ENCODE peak calls at places on chromosome 17, in nine cellular contexts. X is GM23338, Z is right lobe of liver, F is fibroblast of lung, W is IMR-90, E is pancreas, U is upper lobe of right lung, K is heart right ventricle, M is tibial artery. A is an unnamed sample.

GRCh38 chr17:57349533-57350227 is 93.4 kb downstream of the MSI2 start:
- DNase-seq in E (no peak), W (peak), U (no peak), F (no peak), X (no peak), M (no peak), Z (no peak), K (no peak), A (no peak)

GRCh38 chr17:63435681-63436522 is 10.2 kb downstream of the CYB561 start:
- DNase-seq in F (no peak), W (no peak), M (no peak), U (peak), E (peak), K (no peak), Z (no peak), X (peak), A (no peak)

GRCh38 chr17:38786372-38786771 is 13.0 kb downstream of the PIP4K2B start:
- DNase-seq in U (no peak), E (no peak), X (no peak), W (no peak), F (no peak), M (no peak), Z (no peak), K (no peak), A (no peak)

GRCh38 chr17:78253946-78254672 is 22.7 kb downstream of the TMEM235 start:
- DNase-seq in M (peak), K (peak), Z (peak), X (peak), F (peak), E (peak), W (peak), U (peak), A (peak)

GRCh38 chr17:73546770-73547345 is 97.4 kb downstream of the SDK2 start:
- DNase-seq in E (peak), F (no peak), K (no peak), Z (peak), W (no peak), X (peak), U (peak), M (peak), A (no peak)

GRCh38 chr17:51371732-51372151 is 111.4 kb downstream of the UTP18 start:
- DNase-seq in F (peak), M (peak), Z (peak), W (peak), U (no peak), K (peak), E (no peak), X (peak), A (peak)

GRCh38 chr17:4645642-4646041 is 4.2 kb upstream of the ALOX15 start:
- DNase-seq in M (no peak), U (peak), F (no peak), W (no peak), X (no peak), Z (no peak), E (no peak), K (no peak), A (no peak)

GRCh38 chr17:78903101-78903779 is at the start of gene CEP295NL:
- DNase-seq in F (peak), E (no peak), W (peak), X (peak), Z (no peak), U (no peak), K (no peak), M (no peak), A (no peak)

GRCh38 chr17:12744298-12744697 is 45.0 kb upstream of the ARHGAP44 start:
- DNase-seq in W (peak), M (no peak), X (no peak), K (peak), U (no peak), F (peak), Z (no peak), E (no peak), A (no peak)

GRCh38 chr17:12118617-12119016 is 97.9 kb downstream of the MAP2K4 start:
- DNase-seq in M (no peak), U (no peak), F (no peak), W (peak), E (no peak), Z (no peak), K (no peak), X (no peak), A (no peak)

GRCh38 chr17:77391668-77392375 is 251.1 kb downstream of the SEC14L1 start:
- DNase-seq in W (peak), X (peak), E (peak), M (peak), K (no peak), U (no peak), F (peak), Z (no peak), A (no peak)

GRCh38 chr17:75034236-75034908 is 12.4 kb downstream of the ATP5PD start:
- DNase-seq in E (peak), F (peak), M (peak), X (peak), U (peak), W (peak), Z (peak), K (peak), A (peak)

GRCh38 chr17:51119415-51120356 is 982 bp downstream of the SPAG9 start:
- DNase-seq in W (peak), F (peak), E (peak), K (peak), U (peak), M (peak), Z (peak), X (peak), A (peak)

GRCh38 chr17:12545877-12546513 is 119.7 kb upstream of the MYOCD start:
- DNase-seq in X (peak), E (no peak), U (no peak), W (peak), F (peak), Z (no peak), K (peak), M (peak), A (peak)

GRCh38 chr17:80753946-80754345 is 209.3 kb downstream of the RPTOR start:
- DNase-seq in U (no peak), Z (no peak), W (no peak), K (no peak), M (no peak), F (no peak), E (no peak), X (no peak), A (no peak)

GRCh38 chr17:64084086-64084939 is 45.6 kb downstream of the ERN1 start:
- DNase-seq in K (no peak), E (no peak), M (peak), W (peak), U (no peak), Z (no peak), X (peak), F (peak), A (no peak)

GRCh38 chr17:73378974-73379470 is 67.2 kb upstream of the CDC42EP4 start:
- DNase-seq in K (no peak), M (no peak), W (no peak), F (no peak), Z (no peak), X (no peak), U (no peak), E (peak), A (no peak)

GRCh38 chr17:58303981-58304734 is 23.4 kb upstream of the MPO start:
- DNase-seq in W (peak), F (peak), K (no peak), X (peak), E (peak), M (peak), U (peak), Z (no peak), A (no peak)

GRCh38 chr17:52789829-52790228 is 631.3 kb upstream of the CA10 start:
- DNase-seq in K (no peak), X (no peak), M (no peak), U (no peak), Z (no peak), W (no peak), F (no peak), E (no peak), A (no peak)

GRCh38 chr17:59840908-59841666 is 51.7 kb downstream of the TUBD1 start:
- DNase-seq in M (no peak), K (no peak), E (no peak), F (peak), X (no peak), W (peak), Z (no peak), U (no peak), A (no peak)

GRCh38 chr17:80363518-80364090 is 51.4 kb upstream of the ENDOV start:
- DNase-seq in Z (no peak), X (no peak), U (no peak), E (peak), F (no peak), M (peak), K (no peak), W (no peak), A (no peak)

GRCh38 chr17:45231481-45232116 is 9.9 kb downstream of the FMNL1 start:
- DNase-seq in E (peak), M (no peak), F (no peak), X (peak), Z (no peak), K (no peak), U (no peak), W (no peak), A (no peak)

GRCh38 chr17:58330544-58330996 is 2.0 kb upstream of the TSPOAP1 start:
- DNase-seq in E (no peak), M (no peak), U (no peak), Z (no peak), W (no peak), F (no peak), X (no peak), K (no peak), A (no peak)

GRCh38 chr17:32483451-32484019 is 3.3 kb upstream of the CDK5R1 start:
- DNase-seq in X (peak), M (peak), E (no peak), U (peak), Z (peak), K (peak), W (peak), F (peak), A (peak)

GRCh38 chr17:71378741-71379140 is 742.1 kb upstream of the SOX9 start:
- DNase-seq in X (no peak), Z (no peak), M (no peak), F (no peak), E (no peak), K (no peak), U (no peak), W (no peak), A (no peak)

GRCh38 chr17:57784226-57784895 is 39.3 kb upstream of the CCDC182 start:
- DNase-seq in W (no peak), Z (no peak), F (no peak), X (no peak), E (no peak), M (no peak), K (no peak), U (no peak), A (no peak)

DNA sequence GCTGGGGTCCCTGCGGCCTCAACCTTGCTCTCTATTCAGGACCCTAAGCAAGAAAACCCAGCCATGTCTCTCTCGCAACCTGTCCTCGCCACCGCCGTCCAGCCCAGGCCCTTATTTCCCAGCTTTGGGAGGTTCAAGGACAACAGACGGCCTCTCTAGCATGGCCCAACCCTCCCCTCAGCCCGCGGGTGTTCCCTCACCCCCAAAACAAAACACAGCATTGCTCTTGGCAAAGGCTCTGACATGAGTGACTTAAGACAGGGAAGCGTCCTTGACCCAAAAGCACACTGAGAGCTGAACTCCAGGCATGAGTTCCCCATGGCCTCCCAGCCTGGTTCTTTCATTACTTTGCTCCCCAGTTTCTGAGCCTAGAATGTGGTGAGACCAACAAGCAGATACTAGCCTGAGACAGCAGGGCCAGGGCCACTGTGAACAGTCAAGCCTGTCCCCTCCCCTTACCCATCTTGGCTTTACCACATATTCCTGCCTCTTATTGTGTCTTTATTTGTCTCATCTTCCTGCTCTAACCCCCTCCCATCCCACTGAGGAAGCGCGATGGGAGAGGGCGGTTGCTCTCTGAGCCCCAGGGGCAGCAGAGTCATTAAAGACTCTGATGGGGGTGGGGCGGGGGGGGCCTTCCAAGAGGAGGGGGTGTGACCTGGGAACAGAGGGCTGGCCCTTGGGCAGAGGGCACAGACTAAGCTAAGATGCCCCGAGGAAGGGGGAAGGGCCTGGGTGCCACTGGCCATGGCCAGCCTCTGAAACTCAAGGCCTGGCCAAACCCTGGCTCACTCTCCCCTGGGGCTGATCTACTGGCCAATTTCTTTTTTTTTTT is 11.8 kb downstream of the SREBF1 start:
- DNase-seq in M (peak), W (no peak), Z (no peak), K (no peak), E (peak), X (peak), U (no peak), F (no peak), A (no peak)
- H3K27ac ChIP-seq in M (peak), W (peak), Z (peak), K (peak), E (peak), X (peak), U (peak), F (peak), A (peak)

DNA sequence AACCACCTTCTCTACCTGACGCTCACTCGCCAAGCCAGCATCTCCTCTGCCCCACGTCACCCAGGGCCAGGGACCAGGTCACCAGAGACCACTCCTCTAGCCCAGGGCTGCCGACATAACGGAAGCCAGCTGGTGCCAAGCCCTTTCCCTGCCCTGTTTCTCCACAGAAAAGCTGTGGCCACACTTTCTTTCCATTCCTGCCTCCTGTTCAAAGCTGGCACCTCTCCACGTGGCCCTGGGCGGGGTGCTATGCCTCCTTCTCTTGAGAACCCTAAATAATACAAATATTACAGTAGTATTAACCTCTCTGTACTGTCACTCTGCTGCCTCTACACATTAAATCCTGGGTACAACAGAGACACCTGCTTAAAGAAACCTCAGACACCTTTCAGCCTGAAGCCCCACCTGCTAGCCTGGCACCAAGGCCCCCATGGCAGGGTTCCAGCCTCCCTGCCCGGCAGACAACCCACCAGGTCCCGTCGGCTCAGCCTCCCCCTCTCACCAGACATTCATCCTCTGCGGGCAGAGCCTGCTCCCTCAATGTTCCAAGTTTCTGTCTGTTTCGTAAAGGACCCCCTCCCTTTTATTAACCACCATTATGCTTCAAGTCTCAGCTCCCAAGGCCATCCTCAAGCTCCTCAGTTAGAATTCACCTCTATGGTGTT is 62.3 kb downstream of the TIMM22 start:
- DNase-seq in W (no peak), F (no peak), M (no peak), K (no peak), U (no peak), Z (no peak), E (peak), X (no peak), A (no peak)
- H3K27ac ChIP-seq in W (no peak), F (no peak), M (no peak), K (no peak), U (no peak), Z (no peak), E (no peak), X (no peak), A (no peak)

GRCh38 chr17:69592692-69593350 is 178.3 kb downstream of the MAP2K6 start:
- DNase-seq in E (no peak), U (no peak), K (no peak), X (no peak), F (peak), M (no peak), Z (no peak), W (peak), A (no peak)
- H3K27ac ChIP-seq in E (no peak), U (no peak), K (no peak), X (no peak), F (no peak), M (no peak), Z (no peak), W (peak), A (no peak)

DNA sequence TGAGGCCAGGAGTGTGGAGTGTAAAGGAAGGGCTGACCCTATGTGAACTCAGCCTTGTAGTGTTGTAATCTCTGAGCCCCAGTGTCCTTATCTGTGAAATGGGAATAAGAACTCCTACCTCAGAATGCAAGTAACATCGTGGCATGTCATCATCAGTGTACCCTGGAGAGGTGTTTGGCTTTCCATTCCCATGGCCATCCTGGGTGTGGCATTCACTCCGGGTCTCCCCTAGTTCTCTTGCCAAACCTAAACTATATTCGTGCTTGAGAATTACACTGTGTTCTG is 1.9 kb downstream of the NXPH3 start:
- DNase-seq in E (no peak), U (no peak), F (no peak), X (no peak), K (no peak), W (no peak), M (no peak), Z (no peak), A (no peak)
- H3K27ac ChIP-seq in E (no peak), U (peak), F (no peak), X (no peak), K (peak), W (no peak), M (peak), Z (no peak), A (no peak)

GRCh38 chr17:67156269-67157199 is 88.5 kb downstream of the HELZ start:
- DNase-seq in M (no peak), E (no peak), F (peak), K (no peak), U (no peak), W (peak), Z (no peak), X (peak), A (no peak)
- H3K27ac ChIP-seq in M (no peak), E (no peak), F (no peak), K (no peak), U (no peak), W (no peak), Z (no peak), X (no peak), A (no peak)

GRCh38 chr17:76363107-76363801 is 9.5 kb upstream of the PRPSAP1 start:
- DNase-seq in X (no peak), E (no peak), M (no peak), Z (no peak), F (no peak), K (no peak), W (no peak), U (no peak), A (no peak)
- H3K27ac ChIP-seq in X (no peak), E (no peak), M (no peak), Z (no peak), F (no peak), K (no peak), W (no peak), U (no peak), A (no peak)

GRCh38 chr17:2335726-2336214 is 487 bp downstream of the TSR1 start:
- DNase-seq in U (no peak), F (peak), E (no peak), W (no peak), K (no peak), Z (no peak), M (no peak), X (peak), A (peak)
- H3K27ac ChIP-seq in U (peak), F (peak), E (no peak), W (peak), K (peak), Z (no peak), M (peak), X (peak), A (peak)

DNA sequence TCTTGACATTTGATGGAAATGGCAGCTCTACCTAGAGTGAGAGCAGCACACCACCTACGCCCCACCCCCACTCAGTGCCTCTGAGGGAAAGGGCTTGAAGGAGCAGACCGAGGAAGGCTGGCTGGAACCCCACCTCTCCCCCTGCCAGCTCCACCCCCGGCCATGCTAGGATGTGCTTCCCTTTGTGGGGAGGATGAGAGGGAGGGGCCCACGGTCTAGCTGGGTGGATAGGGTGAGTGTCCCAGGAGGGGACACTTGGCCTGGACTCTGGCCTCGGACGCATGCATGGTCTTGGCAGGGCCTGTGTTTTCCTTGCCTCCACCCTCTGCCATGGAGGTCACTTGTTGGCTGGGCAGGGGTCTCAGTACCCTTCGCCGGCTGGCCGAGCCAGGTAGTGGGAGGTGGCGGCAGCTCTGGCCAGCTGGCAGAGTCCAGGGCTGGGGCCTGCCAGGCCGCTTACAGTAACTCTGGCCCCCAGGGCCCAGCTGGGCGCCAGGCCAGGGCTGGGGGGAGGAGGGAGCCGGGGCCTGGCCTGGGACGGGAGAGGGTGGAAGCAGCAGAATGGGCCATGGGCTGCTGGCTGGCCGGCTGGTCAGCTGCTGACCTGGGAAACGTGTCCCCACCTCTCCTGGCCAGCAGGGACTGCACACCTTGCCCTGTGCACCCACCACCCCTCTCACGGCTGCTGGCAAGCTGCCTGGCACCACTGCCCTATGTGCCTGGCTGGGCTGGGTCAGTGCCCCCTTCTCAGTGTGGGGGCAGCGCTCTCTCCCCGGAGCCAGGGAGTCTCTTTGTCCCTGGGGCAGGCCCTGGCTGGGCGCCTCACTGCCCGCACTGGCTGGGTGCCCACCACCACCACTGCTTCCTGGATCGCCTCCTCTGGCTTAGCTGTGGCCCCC is 23.0 kb downstream of the RARA start:
- DNase-seq in F (peak), M (peak), W (no peak), X (no peak), E (peak), K (peak), Z (peak), U (peak), A (peak)
- H3K27ac ChIP-seq in F (peak), M (peak), W (peak), X (no peak), E (peak), K (peak), Z (peak), U (peak), A (peak)